ENCODE peak calls at places on chromosomes 5 and 9, in four cellular contexts. One of them, this sample, is unnamed.

GRCh38 chr5:135007305-135007704 is 26.7 kb downstream of the PITX1 start:
- DNase-seq in left cardiac atrium: no peak
- DNase-seq in stimulated activated CD4-positive, alpha-beta T cell treated with anti-CD3 and anti-CD28 coated beads, Interleukin-2, amount 100 ng/mL, for 48 hours: no peak
- DNase-seq in activated B cell treated with CpG ODN at 0.5 μM for 24 hours: no peak
- DNase-seq in this sample: no peak

GRCh38 chr5:112795944-112796678 is 58.4 kb downstream of the APC start:
- DNase-seq in stimulated activated CD4-positive, alpha-beta T cell treated with anti-CD3 and anti-CD28 coated beads, Interleukin-2, amount 100 ng/mL, for 48 hours: no peak
- DNase-seq in left cardiac atrium: no peak
- DNase-seq in activated B cell treated with CpG ODN at 0.5 μM for 24 hours: no peak
- DNase-seq in this sample: no peak

GRCh38 chr9:14221558-14221957 is 92.4 kb downstream of the NFIB start:
- DNase-seq in activated B cell treated with CpG ODN at 0.5 μM for 24 hours: no peak
- DNase-seq in left cardiac atrium: no peak
- DNase-seq in stimulated activated CD4-positive, alpha-beta T cell treated with anti-CD3 and anti-CD28 coated beads, Interleukin-2, amount 100 ng/mL, for 48 hours: no peak
- DNase-seq in this sample: no peak

GRCh38 chr5:112159435-112159834 is 259.6 kb downstream of the EPB41L4A start:
- DNase-seq in stimulated activated CD4-positive, alpha-beta T cell treated with anti-CD3 and anti-CD28 coated beads, Interleukin-2, amount 100 ng/mL, for 48 hours: no peak
- DNase-seq in left cardiac atrium: peak; percentile 65
- DNase-seq in activated B cell treated with CpG ODN at 0.5 μM for 24 hours: no peak
- DNase-seq in this sample: no peak

GRCh38 chr5:154782326-154782725 is 27.1 kb downstream of the LARP1 start:
- DNase-seq in left cardiac atrium: no peak
- DNase-seq in stimulated activated CD4-positive, alpha-beta T cell treated with anti-CD3 and anti-CD28 coated beads, Interleukin-2, amount 100 ng/mL, for 48 hours: no peak
- DNase-seq in activated B cell treated with CpG ODN at 0.5 μM for 24 hours: no peak
- DNase-seq in this sample: no peak

GRCh38 chr9:88988796-88989641 is 2.2 kb upstream of the S1PR3 start:
- DNase-seq in activated B cell treated with CpG ODN at 0.5 μM for 24 hours: no peak
- DNase-seq in stimulated activated CD4-positive, alpha-beta T cell treated with anti-CD3 and anti-CD28 coated beads, Interleukin-2, amount 100 ng/mL, for 48 hours: no peak
- DNase-seq in left cardiac atrium: no peak
- DNase-seq in this sample: no peak

GRCh38 chr9:70634696-70635095 is 220.2 kb upstream of the KLF9 start:
- DNase-seq in left cardiac atrium: no peak
- DNase-seq in stimulated activated CD4-positive, alpha-beta T cell treated with anti-CD3 and anti-CD28 coated beads, Interleukin-2, amount 100 ng/mL, for 48 hours: no peak
- DNase-seq in activated B cell treated with CpG ODN at 0.5 μM for 24 hours: no peak
- DNase-seq in this sample: no peak

GRCh38 chr9:96612105-96612965 is 7.3 kb downstream of the CDC14B start:
- DNase-seq in stimulated activated CD4-positive, alpha-beta T cell treated with anti-CD3 and anti-CD28 coated beads, Interleukin-2, amount 100 ng/mL, for 48 hours: no peak
- DNase-seq in left cardiac atrium: peak; percentile 70
- DNase-seq in activated B cell treated with CpG ODN at 0.5 μM for 24 hours: no peak
- DNase-seq in this sample: no peak

GRCh38 chr5:41510176-41510831 is at the start of gene PLCXD3:
- DNase-seq in activated B cell treated with CpG ODN at 0.5 μM for 24 hours: no peak
- DNase-seq in left cardiac atrium: peak; percentile 67
- DNase-seq in stimulated activated CD4-positive, alpha-beta T cell treated with anti-CD3 and anti-CD28 coated beads, Interleukin-2, amount 100 ng/mL, for 48 hours: no peak
- DNase-seq in this sample: no peak

GRCh38 chr5:123371575-123372179 is 51.5 kb downstream of the CEP120 start:
- DNase-seq in stimulated activated CD4-positive, alpha-beta T cell treated with anti-CD3 and anti-CD28 coated beads, Interleukin-2, amount 100 ng/mL, for 48 hours: peak; percentile 9
- DNase-seq in left cardiac atrium: peak; percentile 55
- DNase-seq in activated B cell treated with CpG ODN at 0.5 μM for 24 hours: peak; percentile 21
- DNase-seq in this sample: no peak

GRCh38 chr5:131329187-131329540 is 65.3 kb downstream of the CDC42SE2 start:
- DNase-seq in left cardiac atrium: no peak
- DNase-seq in stimulated activated CD4-positive, alpha-beta T cell treated with anti-CD3 and anti-CD28 coated beads, Interleukin-2, amount 100 ng/mL, for 48 hours: no peak
- DNase-seq in activated B cell treated with CpG ODN at 0.5 μM for 24 hours: no peak
- DNase-seq in this sample: no peak

GRCh38 chr5:178433273-178433775 is 156.9 kb downstream of the COL23A1 start:
- DNase-seq in stimulated activated CD4-positive, alpha-beta T cell treated with anti-CD3 and anti-CD28 coated beads, Interleukin-2, amount 100 ng/mL, for 48 hours: no peak
- DNase-seq in activated B cell treated with CpG ODN at 0.5 μM for 24 hours: no peak
- DNase-seq in left cardiac atrium: no peak
- DNase-seq in this sample: no peak

GRCh38 chr5:84088996-84089395 is 295.7 kb downstream of the EDIL3 start:
- DNase-seq in left cardiac atrium: no peak
- DNase-seq in stimulated activated CD4-positive, alpha-beta T cell treated with anti-CD3 and anti-CD28 coated beads, Interleukin-2, amount 100 ng/mL, for 48 hours: no peak
- DNase-seq in activated B cell treated with CpG ODN at 0.5 μM for 24 hours: no peak
- DNase-seq in this sample: no peak

GRCh38 chr5:155625315-155625714 is 611.8 kb downstream of the KIF4B start:
- DNase-seq in left cardiac atrium: no peak
- DNase-seq in stimulated activated CD4-positive, alpha-beta T cell treated with anti-CD3 and anti-CD28 coated beads, Interleukin-2, amount 100 ng/mL, for 48 hours: no peak
- DNase-seq in activated B cell treated with CpG ODN at 0.5 μM for 24 hours: no peak
- DNase-seq in this sample: no peak

GRCh38 chr5:166710275-166710674 is 1581.2 kb upstream of the WWC1 start:
- DNase-seq in stimulated activated CD4-positive, alpha-beta T cell treated with anti-CD3 and anti-CD28 coated beads, Interleukin-2, amount 100 ng/mL, for 48 hours: no peak
- DNase-seq in left cardiac atrium: no peak
- DNase-seq in activated B cell treated with CpG ODN at 0.5 μM for 24 hours: no peak
- DNase-seq in this sample: no peak

GRCh38 chr5:125699860-125700259 is 723.3 kb upstream of the GRAMD2B start:
- DNase-seq in left cardiac atrium: no peak
- DNase-seq in activated B cell treated with CpG ODN at 0.5 μM for 24 hours: no peak
- DNase-seq in stimulated activated CD4-positive, alpha-beta T cell treated with anti-CD3 and anti-CD28 coated beads, Interleukin-2, amount 100 ng/mL, for 48 hours: no peak
- DNase-seq in this sample: no peak